ENCODE peak calls at places on chromosomes 5 and 9, in seven cellular contexts. U, V, S, I, T, O and Y are unnamed samples.

GRCh38 chr9:123615381-123615780 is 259.4 kb downstream of the CRB2 start:
- DNase-seq in I (no peak), U (no peak), V (no peak), S (no peak), T (no peak), O (no peak), Y (no peak)

GRCh38 chr5:175120412-175120811 is 323.6 kb downstream of the DRD1 start:
- DNase-seq in U (no peak), O (no peak), S (no peak), T (no peak), I (no peak), V (no peak), Y (no peak)

GRCh38 chr5:1749346-1750124 is 50.1 kb downstream of the MRPL36 start:
- DNase-seq in V (no peak), O (peak), S (no peak), U (no peak), I (no peak), T (no peak), Y (no peak)

GRCh38 chr9:17528859-17529258 is 50.0 kb upstream of the SH3GL2 start:
- DNase-seq in V (peak), U (peak), I (no peak), S (no peak), T (no peak), O (no peak), Y (no peak)

GRCh38 chr9:136907011-136907914 is 20.9 kb downstream of the TRAF2 start:
- DNase-seq in I (no peak), V (no peak), S (no peak), T (no peak), O (no peak), U (no peak), Y (no peak)

GRCh38 chr9:2570615-2571479 is 50.7 kb upstream of the VLDLR start:
- DNase-seq in S (peak), O (peak), V (no peak), U (peak), T (peak), I (peak), Y (peak)

GRCh38 chr5:151238303-151238741 is 14.4 kb upstream of the CCDC69 start:
- DNase-seq in T (no peak), V (no peak), O (peak), U (no peak), S (no peak), I (no peak), Y (no peak)

GRCh38 chr5:145854651-145855258 is 18.1 kb downstream of the GRXCR2 start:
- DNase-seq in S (peak), U (peak), V (no peak), T (no peak), O (no peak), I (no peak), Y (peak)

GRCh38 chr9:89873801-89874200 is 269.0 kb downstream of the GADD45G start:
- DNase-seq in U (no peak), O (no peak), V (no peak), I (no peak), T (no peak), S (no peak), Y (no peak)

GRCh38 chr5:113031132-113031531 is 54.5 kb downstream of the DCP2 start:
- DNase-seq in V (peak), T (no peak), I (no peak), O (no peak), S (no peak), U (no peak), Y (no peak)

GRCh38 chr9:134032456-134033222 is 7.4 kb downstream of the BRD3OS start:
- DNase-seq in U (no peak), O (no peak), V (no peak), T (no peak), I (no peak), S (no peak), Y (no peak)

GRCh38 chr9:92931606-92932005 is 15.7 kb upstream of the FGD3 start:
- DNase-seq in V (no peak), S (no peak), U (no peak), T (no peak), O (no peak), I (no peak), Y (no peak)

GRCh38 chr9:136805207-136805740 is 2.5 kb upstream of the RABL6 start:
- DNase-seq in V (no peak), U (no peak), O (no peak), I (no peak), T (no peak), S (no peak), Y (no peak)

GRCh38 chr5:150638488-150639316 is 1.8 kb upstream of the SYNPO start:
- DNase-seq in U (no peak), V (no peak), S (no peak), T (no peak), O (no peak), I (no peak), Y (no peak)

GRCh38 chr5:91219803-91220371 is 163.2 kb downstream of the ARRDC3 start:
- DNase-seq in O (peak), T (no peak), S (no peak), U (no peak), V (peak), I (no peak), Y (no peak)

GRCh38 chr5:177452688-177453638 is 6.3 kb downstream of the PRR7 start:
- DNase-seq in O (no peak), S (no peak), V (no peak), I (no peak), U (no peak), T (no peak), Y (no peak)

GRCh38 chr5:174022384-174023095 is 23.0 kb upstream of the NSG2 start:
- DNase-seq in U (no peak), I (no peak), T (no peak), S (no peak), V (peak), O (no peak), Y (no peak)

GRCh38 chr5:127950707-127951356 is 132.7 kb upstream of the SLC12A2 start:
- DNase-seq in O (no peak), V (no peak), I (no peak), U (peak), T (no peak), S (no peak), Y (no peak)

GRCh38 chr5:124419531-124419930 is 326.9 kb downstream of the ZNF608 start:
- DNase-seq in I (no peak), T (no peak), O (no peak), U (no peak), S (no peak), V (no peak), Y (no peak)

GRCh38 chr9:127318651-127319167 is 54.1 kb downstream of the GARNL3 start:
- DNase-seq in I (no peak), U (peak), V (no peak), O (peak), T (no peak), S (peak), Y (no peak)
- H3K4me3 ChIP-seq in I (no peak), U (no peak), V (no peak), O (no peak), T (no peak), S (no peak), Y (no peak)

DNA sequence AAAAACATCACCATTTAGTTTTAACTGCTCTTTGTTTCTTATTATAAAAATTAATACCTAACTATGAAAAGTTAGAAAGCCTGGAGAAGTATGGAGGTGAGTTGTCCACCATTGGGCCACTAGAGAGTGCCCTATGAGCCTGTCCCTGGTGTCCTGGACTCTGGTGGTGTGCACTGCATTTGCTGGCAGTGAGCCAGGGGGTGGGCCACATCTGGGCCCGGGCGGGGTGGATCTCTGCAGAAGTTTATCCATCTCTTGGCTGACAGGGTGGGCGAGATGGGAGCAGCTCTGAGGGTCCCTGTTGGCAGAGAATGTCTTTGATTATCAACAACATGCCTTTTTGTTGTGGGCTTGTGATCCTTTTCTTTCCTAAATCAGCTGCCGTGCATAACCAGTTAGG is 8.2 kb downstream of the TENT4A start:
- DNase-seq in S (no peak), U (no peak), O (no peak), V (no peak), I (no peak), T (no peak), Y (no peak)
- H3K4me3 ChIP-seq in S (no peak), U (peak), O (peak), V (no peak), I (peak), T (no peak), Y (no peak)

DNA sequence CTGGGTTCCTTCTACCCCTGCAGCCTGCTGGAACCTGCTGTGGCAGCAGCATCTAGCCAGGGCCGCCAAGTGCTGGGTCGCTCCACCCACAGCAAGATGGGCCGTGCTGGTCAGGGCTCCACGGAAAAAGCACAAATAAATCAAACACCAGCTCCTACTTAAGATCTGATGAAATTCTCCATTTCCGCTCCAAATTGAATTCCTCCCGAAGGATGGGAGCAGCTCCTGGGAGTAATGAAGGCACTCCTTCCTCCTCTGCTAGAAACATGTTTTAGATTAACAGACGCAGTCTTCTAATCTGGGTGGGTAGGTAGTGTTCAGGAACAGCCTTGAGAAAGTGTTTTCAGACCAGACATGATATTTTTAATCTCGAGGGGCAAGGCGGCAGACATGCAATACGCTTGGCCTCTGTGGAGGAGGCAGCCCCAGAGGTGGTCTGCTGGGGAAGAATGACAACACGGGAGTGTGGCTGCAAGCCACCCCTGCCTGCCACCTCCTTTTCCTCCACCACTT is 194.0 kb downstream of the AOPEP start:
- DNase-seq in U (peak), S (peak), T (peak), O (peak), I (peak), V (no peak), Y (peak)
- H3K4me3 ChIP-seq in U (peak), S (no peak), T (no peak), O (no peak), I (peak), V (no peak), Y (peak)

DNA sequence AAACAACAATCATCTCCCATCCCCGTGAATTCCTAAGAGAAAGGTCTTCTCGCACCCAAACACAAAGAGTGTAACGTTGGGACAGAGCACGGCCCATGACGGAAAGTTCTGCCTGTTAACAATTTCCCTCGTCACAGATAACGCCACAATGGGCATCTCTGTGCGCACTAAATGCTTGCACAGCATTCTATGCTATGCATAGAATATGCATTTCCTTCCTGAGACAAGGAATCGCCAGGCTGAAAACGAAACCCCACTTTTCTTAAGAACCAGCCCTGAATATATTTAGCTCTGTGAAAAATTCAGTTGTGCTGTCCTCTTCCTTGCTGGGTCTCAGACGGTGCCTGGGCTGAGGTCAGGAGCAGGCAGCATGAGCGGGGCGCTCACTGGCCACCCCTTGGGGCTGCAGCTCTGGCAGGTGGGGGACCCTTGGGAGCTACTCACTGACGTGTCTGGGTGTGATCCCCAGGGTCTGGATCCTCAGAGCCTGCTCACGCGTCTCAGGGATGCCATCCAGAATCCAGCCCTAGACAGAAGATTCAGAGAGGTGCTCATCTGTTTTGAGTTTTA is 49.8 kb downstream of the AK8 start:
- DNase-seq in O (peak), T (no peak), S (no peak), I (no peak), V (no peak), U (no peak), Y (no peak)
- H3K4me3 ChIP-seq in O (no peak), T (no peak), S (no peak), I (no peak), V (no peak), U (no peak), Y (no peak)

GRCh38 chr9:121550569-121551512 is 51.2 kb upstream of the GGTA1 start:
- DNase-seq in U (peak), T (peak), V (peak), O (peak), S (no peak), I (no peak), Y (peak)
- H3K4me3 ChIP-seq in U (peak), T (no peak), V (peak), O (peak), S (peak), I (peak), Y (peak)

DNA sequence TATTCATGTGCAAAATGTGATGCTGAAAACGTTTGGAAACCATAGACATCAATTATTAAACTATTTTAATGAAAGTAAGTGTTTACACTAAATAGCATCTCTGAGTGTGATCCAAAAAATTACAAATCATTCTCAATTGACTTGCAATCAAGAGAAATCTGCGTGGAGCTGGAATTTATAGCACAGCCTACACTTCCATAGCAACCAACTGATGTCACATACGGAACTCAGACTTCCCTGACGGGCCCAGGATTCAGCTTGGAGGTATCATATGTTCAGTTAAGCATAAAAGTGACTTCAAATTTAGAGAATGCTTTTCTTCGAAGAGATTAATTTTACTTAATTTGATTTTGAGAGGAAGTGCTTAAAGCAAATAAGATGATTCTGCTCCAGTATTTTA is 94.5 kb upstream of the EQTN start:
- DNase-seq in O (no peak), S (no peak), U (no peak), I (no peak), V (no peak), T (no peak), Y (no peak)
- H3K4me3 ChIP-seq in O (no peak), S (no peak), U (no peak), I (no peak), V (no peak), T (no peak), Y (no peak)

GRCh38 chr5:79694652-79695051 is 5.0 kb downstream of the CMYA5 start:
- DNase-seq in U (peak), V (no peak), O (peak), S (no peak), I (no peak), T (no peak), Y (no peak)

GRCh38 chr5:79689541-79690466 is at the start of gene CMYA5:
- DNase-seq in O (peak), S (no peak), U (no peak), T (peak), I (no peak), V (peak), Y (no peak)

GRCh38 chr5:79694183-79694582 is 4.5 kb downstream of the CMYA5 start:
- DNase-seq in I (no peak), O (no peak), T (no peak), V (no peak), U (no peak), S (no peak), Y (no peak)

GRCh38 chr5:79691007-79691406 is 1.4 kb downstream of the CMYA5 start:
- DNase-seq in U (no peak), I (no peak), V (no peak), T (no peak), O (no peak), S (no peak), Y (no peak)

GRCh38 chr5:79692586-79692985 is 3.0 kb downstream of the CMYA5 start:
- DNase-seq in V (no peak), I (no peak), S (no peak), U (no peak), T (no peak), O (no peak), Y (no peak)
- H3K4me3 ChIP-seq in V (no peak), I (no peak), S (no peak), U (no peak), T (no peak), O (peak), Y (no peak)